ENCODE peak calls at places on chromosome 3, in five cellular contexts. One of them, this sample, is unnamed.

GRCh38 chr3:163556804-163557203 is 1521.5 kb downstream of the SI start:
- DNase-seq in cardiac fibroblast: no peak
- DNase-seq in Caco-2: no peak
- DNase-seq in psoas muscle: no peak
- DNase-seq in MM.1S: no peak
- DNase-seq in this sample: no peak

GRCh38 chr3:192122832-192123594 is 604.3 kb downstream of the FGF12 start:
- DNase-seq in cardiac fibroblast: peak; percentile 4
- DNase-seq in Caco-2: no peak
- DNase-seq in psoas muscle: no peak
- DNase-seq in MM.1S: no peak
- DNase-seq in this sample: no peak

GRCh38 chr3:193851941-193852674 is 259.1 kb downstream of the OPA1 start:
- DNase-seq in cardiac fibroblast: peak; percentile 28
- DNase-seq in Caco-2: no peak
- DNase-seq in psoas muscle: no peak
- DNase-seq in MM.1S: no peak
- DNase-seq in this sample: no peak

GRCh38 chr3:83873550-83873949 is 1085.2 kb upstream of the CADM2 start:
- DNase-seq in cardiac fibroblast: no peak
- DNase-seq in Caco-2: no peak
- DNase-seq in psoas muscle: no peak
- DNase-seq in MM.1S: peak; percentile 81
- DNase-seq in this sample: no peak

GRCh38 chr3:4504340-4505261 is 11.5 kb downstream of the ITPR1 start:
- DNase-seq in cardiac fibroblast: peak; percentile 52
- DNase-seq in Caco-2: no peak
- DNase-seq in psoas muscle: no peak
- DNase-seq in MM.1S: peak; percentile 61
- DNase-seq in this sample: no peak

GRCh38 chr3:10189557-10190374 is 25.0 kb downstream of the IRAK2 start:
- DNase-seq in cardiac fibroblast: peak; percentile 82
- DNase-seq in Caco-2: no peak
- DNase-seq in psoas muscle: peak; percentile 92
- DNase-seq in MM.1S: peak; percentile 82
- DNase-seq in this sample: peak; percentile 94

GRCh38 chr3:100087203-100087602 is 27.1 kb downstream of the FILIP1L start:
- DNase-seq in cardiac fibroblast: peak; percentile 77
- DNase-seq in Caco-2: no peak
- DNase-seq in psoas muscle: no peak
- DNase-seq in MM.1S: peak; percentile 70
- DNase-seq in this sample: no peak

GRCh38 chr3:144677118-144677517 is 705.5 kb downstream of the DIPK2A start:
- DNase-seq in cardiac fibroblast: peak; percentile 32
- DNase-seq in Caco-2: no peak
- DNase-seq in psoas muscle: no peak
- DNase-seq in MM.1S: no peak
- DNase-seq in this sample: no peak

GRCh38 chr3:95899494-95899893 is 914.9 kb upstream of the EPHA6 start:
- DNase-seq in cardiac fibroblast: peak; percentile 34
- DNase-seq in Caco-2: no peak
- DNase-seq in psoas muscle: no peak
- DNase-seq in MM.1S: no peak
- DNase-seq in this sample: no peak

GRCh38 chr3:128969993-128970740 is 23.7 kb downstream of the CFAP92 start:
- DNase-seq in cardiac fibroblast: peak; percentile 60
- DNase-seq in Caco-2: peak; percentile 62
- DNase-seq in psoas muscle: peak; percentile 30
- DNase-seq in MM.1S: peak; percentile 61
- DNase-seq in this sample: no peak

GRCh38 chr3:181948286-181948685 is 236.6 kb downstream of the SOX2 start:
- DNase-seq in cardiac fibroblast: no peak
- DNase-seq in Caco-2: peak; percentile 25
- DNase-seq in psoas muscle: no peak
- DNase-seq in MM.1S: no peak
- DNase-seq in this sample: no peak

GRCh38 chr3:183158552-183159006 is 4.0 kb downstream of the LAMP3 start:
- DNase-seq in cardiac fibroblast: peak; percentile 86
- DNase-seq in Caco-2: no peak
- DNase-seq in psoas muscle: no peak
- DNase-seq in MM.1S: peak; percentile 36
- DNase-seq in this sample: no peak

GRCh38 chr3:174202561-174202960 is 656.6 kb upstream of the NAALADL2 start:
- DNase-seq in cardiac fibroblast: peak; percentile 53
- DNase-seq in Caco-2: no peak
- DNase-seq in psoas muscle: no peak
- DNase-seq in MM.1S: no peak
- DNase-seq in this sample: no peak

GRCh38 chr3:7950890-7951289 is 550.7 kb upstream of the LMCD1 start:
- DNase-seq in cardiac fibroblast: no peak
- DNase-seq in Caco-2: no peak
- DNase-seq in psoas muscle: no peak
- DNase-seq in MM.1S: no peak
- DNase-seq in this sample: no peak

GRCh38 chr3:183927059-183927458 is 42.4 kb upstream of the PARL start:
- DNase-seq in cardiac fibroblast: no peak
- DNase-seq in Caco-2: no peak
- DNase-seq in psoas muscle: no peak
- DNase-seq in MM.1S: no peak
- DNase-seq in this sample: no peak

GRCh38 chr3:57951106-57951882 is 56.9 kb upstream of the FLNB start:
- DNase-seq in cardiac fibroblast: peak; percentile 85
- DNase-seq in Caco-2: no peak
- DNase-seq in psoas muscle: peak; percentile 68
- DNase-seq in MM.1S: no peak
- DNase-seq in this sample: peak; percentile 71

GRCh38 chr3:66465034-66465433 is 35.8 kb downstream of the LRIG1 start:
- DNase-seq in cardiac fibroblast: no peak
- DNase-seq in Caco-2: no peak
- DNase-seq in psoas muscle: no peak
- DNase-seq in MM.1S: no peak
- DNase-seq in this sample: no peak

GRCh38 chr3:10263549-10264363 is 15.5 kb downstream of the TATDN2 start:
- DNase-seq in cardiac fibroblast: peak; percentile 57
- DNase-seq in Caco-2: peak; percentile 54
- DNase-seq in psoas muscle: no peak
- DNase-seq in MM.1S: no peak
- DNase-seq in this sample: no peak

GRCh38 chr3:2354702-2355101 is 256.0 kb downstream of the CNTN4 start:
- DNase-seq in cardiac fibroblast: peak; percentile 2
- DNase-seq in Caco-2: no peak
- DNase-seq in psoas muscle: no peak
- DNase-seq in MM.1S: no peak
- DNase-seq in this sample: no peak

GRCh38 chr3:101849714-101850326 is 506 bp downstream of the NFKBIZ start:
- DNase-seq in cardiac fibroblast: peak; percentile 22
- DNase-seq in Caco-2: peak; percentile 62
- DNase-seq in psoas muscle: peak; percentile 45
- DNase-seq in MM.1S: peak; percentile 59
- DNase-seq in this sample: peak; percentile 54

GRCh38 chr3:186432189-186432588 is 70.2 kb upstream of the DGKG start:
- DNase-seq in cardiac fibroblast: no peak
- DNase-seq in Caco-2: no peak
- DNase-seq in psoas muscle: no peak
- DNase-seq in MM.1S: no peak
- DNase-seq in this sample: no peak

GRCh38 chr3:66499881-66500574 is 794 bp downstream of the LRIG1 start:
- DNase-seq in cardiac fibroblast: peak; percentile 20
- DNase-seq in Caco-2: peak; percentile 51
- DNase-seq in psoas muscle: peak; percentile 54
- DNase-seq in MM.1S: no peak
- DNase-seq in this sample: peak; percentile 53

GRCh38 chr3:10977864-10978510 is 14.6 kb upstream of the SLC6A1 start:
- DNase-seq in cardiac fibroblast: peak; percentile 56
- DNase-seq in Caco-2: no peak
- DNase-seq in psoas muscle: no peak
- DNase-seq in MM.1S: no peak
- DNase-seq in this sample: no peak

GRCh38 chr3:186538779-186539178 is 5.4 kb downstream of the CRYGS start:
- DNase-seq in cardiac fibroblast: no peak
- DNase-seq in Caco-2: no peak
- DNase-seq in psoas muscle: no peak
- DNase-seq in MM.1S: no peak
- DNase-seq in this sample: no peak

GRCh38 chr3:194740859-194741486 is 55.3 kb downstream of the FAM43A start:
- DNase-seq in cardiac fibroblast: peak; percentile 89
- DNase-seq in Caco-2: peak; percentile 38
- DNase-seq in psoas muscle: no peak
- DNase-seq in MM.1S: no peak
- DNase-seq in this sample: peak; percentile 65

GRCh38 chr3:70064194-70064787 is 64.8 kb downstream of the SAMMSON start:
- DNase-seq in cardiac fibroblast: peak; percentile 64
- DNase-seq in Caco-2: peak; percentile 28
- DNase-seq in psoas muscle: no peak
- DNase-seq in MM.1S: peak; percentile 28
- DNase-seq in this sample: no peak

GRCh38 chr3:116971531-116971930 is 262.0 kb downstream of the TUSC7 start:
- DNase-seq in cardiac fibroblast: no peak
- DNase-seq in Caco-2: no peak
- DNase-seq in psoas muscle: no peak
- DNase-seq in MM.1S: no peak
- DNase-seq in this sample: no peak

GRCh38 chr3:99776516-99777209 is 41.0 kb upstream of the CMSS1 start:
- DNase-seq in cardiac fibroblast: no peak
- DNase-seq in Caco-2: no peak
- DNase-seq in psoas muscle: no peak
- DNase-seq in MM.1S: no peak
- DNase-seq in this sample: no peak

GRCh38 chr3:10502185-10502880 is 3.1 kb downstream of the ATP2B2 start:
- DNase-seq in cardiac fibroblast: no peak
- DNase-seq in Caco-2: no peak
- DNase-seq in psoas muscle: no peak
- DNase-seq in MM.1S: no peak
- DNase-seq in this sample: no peak

DNA sequence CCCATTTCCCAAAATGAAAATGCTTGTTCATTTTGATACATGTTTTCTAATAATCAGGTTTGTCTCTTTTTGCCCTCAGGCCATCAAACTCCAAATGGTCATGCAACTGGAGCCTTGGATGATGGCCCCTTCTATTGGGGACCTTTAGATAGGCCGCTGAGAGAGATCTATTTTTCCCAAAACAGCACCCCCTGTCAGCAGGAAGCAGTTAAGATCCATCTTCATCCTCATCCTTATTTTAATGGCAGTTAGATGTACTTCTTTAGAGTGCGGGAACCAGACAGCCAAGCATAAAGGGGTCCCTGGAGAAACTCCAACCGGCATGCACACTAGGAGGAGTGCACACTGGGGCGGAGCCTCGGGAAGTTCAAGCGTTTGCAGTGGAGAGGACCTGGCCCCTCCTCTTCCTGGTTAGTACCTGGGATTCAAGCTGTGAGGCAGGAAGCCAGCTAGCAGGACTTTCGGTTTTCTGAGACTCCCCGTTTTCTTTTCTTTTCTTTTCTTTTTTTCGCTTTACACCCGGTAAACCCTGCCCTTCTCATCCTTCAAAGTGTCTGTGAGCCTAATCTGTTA is 31.9 kb upstream of the STRIT1 start:
- DNase-seq in cardiac fibroblast: peak; percentile 9
- DNase-seq in Caco-2: peak; percentile 9
- DNase-seq in psoas muscle: no peak
- DNase-seq in MM.1S: peak; percentile 61
- DNase-seq in this sample: no peak
- H3K4me3 ChIP-seq in cardiac fibroblast: no peak overlapping the region
- H3K4me3 ChIP-seq in Caco-2: no peak overlapping the region
- H3K4me3 ChIP-seq in psoas muscle: no peak overlapping the region
- H3K4me3 ChIP-seq in MM.1S: peak overlapping the region; percentile 62
- H3K4me3 ChIP-seq in this sample: no peak overlapping the region

DNA sequence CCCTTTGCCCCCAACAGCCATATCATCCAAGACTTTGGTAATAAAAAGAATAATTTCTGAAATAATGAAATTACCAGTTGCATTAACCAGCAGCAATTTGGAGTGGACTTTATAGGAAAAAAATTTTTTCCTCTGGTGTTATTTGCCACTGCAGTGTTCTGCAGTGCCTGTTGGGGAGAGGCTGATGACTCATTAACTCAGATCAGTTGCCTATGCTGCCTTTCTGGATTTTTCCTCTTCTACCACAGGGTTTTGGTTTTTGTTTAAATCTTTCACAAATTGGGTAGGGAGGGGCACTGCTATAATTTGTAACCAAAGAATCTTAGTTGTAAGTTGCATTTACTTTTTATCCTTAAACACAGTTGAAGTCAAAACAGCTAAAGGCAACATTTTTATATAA is 22.7 kb downstream of the ATP6V1A start:
- DNase-seq in cardiac fibroblast: peak; percentile 60
- DNase-seq in Caco-2: no peak
- DNase-seq in psoas muscle: no peak
- DNase-seq in MM.1S: no peak
- DNase-seq in this sample: no peak
- TF ChIP-seq CTCF in cardiac fibroblast: peak; percentile 20
- TF ChIP-seq CTCF in Caco-2: no peak
- TF ChIP-seq CTCF in psoas muscle: no peak
- TF ChIP-seq CTCF in MM.1S: no peak
- TF ChIP-seq CTCF in this sample: no peak

GRCh38 chr3:25428950-25429349 is 887 bp downstream of the RARB start:
- DNase-seq in cardiac fibroblast: no peak
- DNase-seq in Caco-2: no peak
- DNase-seq in psoas muscle: no peak
- DNase-seq in MM.1S: no peak
- DNase-seq in this sample: no peak
- H3K4me3 ChIP-seq in cardiac fibroblast: peak overlapping the region; percentile 71
- H3K4me3 ChIP-seq in Caco-2: peak overlapping the region; percentile 59
- H3K4me3 ChIP-seq in psoas muscle: peak overlapping the region; percentile 73
- H3K4me3 ChIP-seq in MM.1S: no peak overlapping the region
- H3K4me3 ChIP-seq in this sample: peak overlapping the region; percentile 47

GRCh38 chr3:54537506-54537905 is 390.4 kb downstream of the LRTM1 start:
- DNase-seq in cardiac fibroblast: no peak
- DNase-seq in Caco-2: no peak
- DNase-seq in psoas muscle: no peak
- DNase-seq in MM.1S: no peak
- DNase-seq in this sample: no peak

GRCh38 chr3:54535619-54536018 is 392.2 kb downstream of the LRTM1 start:
- DNase-seq in cardiac fibroblast: no peak
- DNase-seq in Caco-2: no peak
- DNase-seq in psoas muscle: no peak
- DNase-seq in MM.1S: no peak
- DNase-seq in this sample: no peak

GRCh38 chr3:54536450-54536849 is 391.4 kb downstream of the LRTM1 start:
- DNase-seq in cardiac fibroblast: no peak
- DNase-seq in Caco-2: no peak
- DNase-seq in psoas muscle: peak; percentile 16
- DNase-seq in MM.1S: no peak
- DNase-seq in this sample: no peak

GRCh38 chr3:54531741-54532140 is 396.1 kb downstream of the LRTM1 start:
- DNase-seq in cardiac fibroblast: no peak
- DNase-seq in Caco-2: no peak
- DNase-seq in psoas muscle: no peak
- DNase-seq in MM.1S: no peak
- DNase-seq in this sample: no peak

DNA sequence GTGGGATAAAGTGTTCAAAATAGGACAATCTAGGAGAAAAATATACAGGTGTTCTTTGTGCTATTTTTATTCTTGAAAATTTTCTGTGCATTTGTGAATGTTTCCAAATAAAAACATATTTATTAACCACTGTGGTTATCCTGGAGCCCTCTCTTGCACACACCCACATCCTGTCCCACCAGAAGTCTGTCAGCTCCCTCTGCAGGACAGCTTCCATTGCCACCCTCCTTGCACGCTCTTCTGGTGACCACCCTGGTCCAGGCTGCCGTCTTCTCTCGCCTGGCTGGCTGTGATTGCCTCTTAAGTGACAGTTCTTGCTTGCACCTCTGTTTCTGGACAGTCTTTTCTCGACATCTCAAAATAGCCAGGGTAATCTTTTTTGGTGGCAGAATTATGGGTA is 394.0 kb downstream of the LRTM1 start:
- DNase-seq in cardiac fibroblast: no peak
- DNase-seq in Caco-2: peak; percentile 3
- DNase-seq in psoas muscle: no peak
- DNase-seq in MM.1S: no peak
- DNase-seq in this sample: no peak
- TF ChIP-seq CTCF in cardiac fibroblast: no peak
- TF ChIP-seq CTCF in Caco-2: peak; percentile 31
- TF ChIP-seq CTCF in psoas muscle: no peak
- TF ChIP-seq CTCF in MM.1S: no peak
- TF ChIP-seq CTCF in this sample: no peak